ENCODE peak calls at places on chromosomes 6 and 20, in four cellular contexts. One of them, this sample, is unnamed.

GRCh38 chr6:21371676-21372161 is 221.8 kb upstream of the SOX4 start:
- DNase-seq in GM20000: no peak
- DNase-seq in activated T-cell treated with anti-CD3 and anti-CD28 coated beads for 1 hour: no peak
- DNase-seq in RPMI7951: peak
- DNase-seq in this sample: peak

GRCh38 chr6:33320315-33321181 is 3.0 kb upstream of the ZBTB22 start:
- DNase-seq in GM20000: no peak
- DNase-seq in activated T-cell treated with anti-CD3 and anti-CD28 coated beads for 1 hour: no peak
- DNase-seq in RPMI7951: peak
- DNase-seq in this sample: peak

GRCh38 chr6:134813146-134813545 is 136.8 kb downstream of the ALDH8A1 start:
- DNase-seq in GM20000: no peak
- DNase-seq in activated T-cell treated with anti-CD3 and anti-CD28 coated beads for 1 hour: no peak
- DNase-seq in RPMI7951: peak
- DNase-seq in this sample: no peak

GRCh38 chr20:63366658-63367360 is 5.7 kb upstream of the CHRNA4 start:
- DNase-seq in GM20000: no peak
- DNase-seq in activated T-cell treated with anti-CD3 and anti-CD28 coated beads for 1 hour: no peak
- DNase-seq in RPMI7951: no peak
- DNase-seq in this sample: no peak

GRCh38 chr6:27312146-27312949 is at the start of gene POM121L2:
- DNase-seq in GM20000: peak
- DNase-seq in activated T-cell treated with anti-CD3 and anti-CD28 coated beads for 1 hour: peak
- DNase-seq in RPMI7951: peak
- DNase-seq in this sample: no peak

GRCh38 chr6:52514514-52514913 is 62.3 kb downstream of the TRAM2 start:
- DNase-seq in GM20000: no peak
- DNase-seq in activated T-cell treated with anti-CD3 and anti-CD28 coated beads for 1 hour: no peak
- DNase-seq in RPMI7951: peak
- DNase-seq in this sample: peak

GRCh38 chr6:136593748-136594490 is 43.7 kb upstream of the MAP7 start:
- DNase-seq in GM20000: peak
- DNase-seq in activated T-cell treated with anti-CD3 and anti-CD28 coated beads for 1 hour: no peak
- DNase-seq in RPMI7951: peak
- DNase-seq in this sample: peak

GRCh38 chr6:73652637-73653570 is 888 bp downstream of the SLC17A5 start:
- DNase-seq in GM20000: peak
- DNase-seq in activated T-cell treated with anti-CD3 and anti-CD28 coated beads for 1 hour: peak
- DNase-seq in RPMI7951: peak
- DNase-seq in this sample: peak

GRCh38 chr20:47142782-47143170 is 213.7 kb downstream of the ZMYND8 start:
- DNase-seq in GM20000: no peak
- DNase-seq in activated T-cell treated with anti-CD3 and anti-CD28 coated beads for 1 hour: no peak
- DNase-seq in RPMI7951: no peak
- DNase-seq in this sample: no peak

GRCh38 chr6:51489133-51489532 is 598.3 kb downstream of the PKHD1 start:
- DNase-seq in GM20000: no peak
- DNase-seq in activated T-cell treated with anti-CD3 and anti-CD28 coated beads for 1 hour: no peak
- DNase-seq in RPMI7951: no peak
- DNase-seq in this sample: no peak

GRCh38 chr6:17983712-17984111 is 3.7 kb downstream of the KIF13A start:
- DNase-seq in GM20000: no peak
- DNase-seq in activated T-cell treated with anti-CD3 and anti-CD28 coated beads for 1 hour: no peak
- DNase-seq in RPMI7951: no peak
- DNase-seq in this sample: no peak

GRCh38 chr6:85449388-85449817 is 480 bp upstream of the NT5E start:
- DNase-seq in GM20000: peak
- DNase-seq in activated T-cell treated with anti-CD3 and anti-CD28 coated beads for 1 hour: no peak
- DNase-seq in RPMI7951: peak
- DNase-seq in this sample: peak

GRCh38 chr6:79777713-79778579 is 146.8 kb downstream of the SH3BGRL2 start:
- DNase-seq in GM20000: peak
- DNase-seq in activated T-cell treated with anti-CD3 and anti-CD28 coated beads for 1 hour: peak
- DNase-seq in RPMI7951: peak
- DNase-seq in this sample: peak

GRCh38 chr20:37270586-37271420 is 9.2 kb upstream of the GHRH start:
- DNase-seq in GM20000: peak
- DNase-seq in activated T-cell treated with anti-CD3 and anti-CD28 coated beads for 1 hour: no peak
- DNase-seq in RPMI7951: peak
- DNase-seq in this sample: no peak

GRCh38 chr6:7721654-7722053 is 4.2 kb upstream of the BMP6 start:
- DNase-seq in GM20000: peak
- DNase-seq in activated T-cell treated with anti-CD3 and anti-CD28 coated beads for 1 hour: no peak
- DNase-seq in RPMI7951: peak
- DNase-seq in this sample: peak

GRCh38 chr20:17806739-17807441 is 107.1 kb downstream of the BANF2 start:
- DNase-seq in GM20000: no peak
- DNase-seq in activated T-cell treated with anti-CD3 and anti-CD28 coated beads for 1 hour: no peak
- DNase-seq in RPMI7951: peak
- DNase-seq in this sample: peak

GRCh38 chr6:37696841-37697735 is 595 bp downstream of the MDGA1 start:
- DNase-seq in GM20000: peak
- DNase-seq in activated T-cell treated with anti-CD3 and anti-CD28 coated beads for 1 hour: peak
- DNase-seq in RPMI7951: peak
- DNase-seq in this sample: peak

GRCh38 chr20:62768815-62769287 is 27.4 kb upstream of the MRGBP start:
- DNase-seq in GM20000: no peak
- DNase-seq in activated T-cell treated with anti-CD3 and anti-CD28 coated beads for 1 hour: no peak
- DNase-seq in RPMI7951: peak
- DNase-seq in this sample: no peak

GRCh38 chr6:149032599-149033405 is 284.7 kb upstream of the TAB2 start:
- DNase-seq in GM20000: peak
- DNase-seq in activated T-cell treated with anti-CD3 and anti-CD28 coated beads for 1 hour: no peak
- DNase-seq in RPMI7951: peak
- DNase-seq in this sample: peak